ENCODE peak calls at places on chromosome X, in four cellular contexts. One of them, this sample, is unnamed.
A peak's percentile ranks its signal among the peaks of the same experiment; 100 is the strongest.

GRCh38 chrX:147803948-147804347 is 107.8 kb upstream of the FMR1 start:
- DNase-seq in tibial nerve: no peak
- DNase-seq in heart left ventricle: no peak
- DNase-seq in progenitor cell of endocrine pancreas: no peak
- DNase-seq in this sample: no peak

GRCh38 chrX:20267924-20268701 is 1.4 kb upstream of the RPS6KA3 start:
- DNase-seq in tibial nerve: peak; percentile 20
- DNase-seq in heart left ventricle: peak; percentile 67
- DNase-seq in progenitor cell of endocrine pancreas: peak; percentile 11
- DNase-seq in this sample: peak; percentile 24

GRCh38 chrX:15973299-15973698 is 118.7 kb upstream of the AP1S2 start:
- DNase-seq in tibial nerve: no peak
- DNase-seq in heart left ventricle: no peak
- DNase-seq in progenitor cell of endocrine pancreas: no peak
- DNase-seq in this sample: no peak

GRCh38 chrX:136086521-136086920 is 60.8 kb upstream of the FHL1 start:
- DNase-seq in tibial nerve: no peak
- DNase-seq in heart left ventricle: no peak
- DNase-seq in progenitor cell of endocrine pancreas: no peak
- DNase-seq in this sample: no peak

GRCh38 chrX:7088968-7089615 is 58.4 kb upstream of the STS start:
- DNase-seq in tibial nerve: no peak
- DNase-seq in heart left ventricle: no peak
- DNase-seq in progenitor cell of endocrine pancreas: peak; percentile 34
- DNase-seq in this sample: no peak

GRCh38 chrX:23840674-23841073 is 57.7 kb downstream of the SAT1 start:
- DNase-seq in tibial nerve: no peak
- DNase-seq in heart left ventricle: no peak
- DNase-seq in progenitor cell of endocrine pancreas: no peak
- DNase-seq in this sample: no peak

GRCh38 chrX:136147966-136148365 is 633 bp downstream of the FHL1 start:
- DNase-seq in tibial nerve: no peak
- DNase-seq in heart left ventricle: no peak
- DNase-seq in progenitor cell of endocrine pancreas: no peak
- DNase-seq in this sample: no peak

GRCh38 chrX:115372026-115372610 is 82.6 kb downstream of the LUZP4 start:
- DNase-seq in tibial nerve: no peak
- DNase-seq in heart left ventricle: no peak
- DNase-seq in progenitor cell of endocrine pancreas: no peak
- DNase-seq in this sample: no peak

GRCh38 chrX:20499763-20500162 is 233.1 kb upstream of the RPS6KA3 start:
- DNase-seq in tibial nerve: no peak
- DNase-seq in heart left ventricle: no peak
- DNase-seq in progenitor cell of endocrine pancreas: no peak
- DNase-seq in this sample: no peak

GRCh38 chrX:144722307-144722706 is 525.0 kb upstream of the SPANXN1 start:
- DNase-seq in tibial nerve: no peak
- DNase-seq in heart left ventricle: no peak
- DNase-seq in progenitor cell of endocrine pancreas: no peak
- DNase-seq in this sample: no peak
- TF ChIP-seq CTCF in tibial nerve: no peak
- TF ChIP-seq CTCF in heart left ventricle: no peak
- TF ChIP-seq CTCF in progenitor cell of endocrine pancreas: no peak
- TF ChIP-seq CTCF in this sample: no peak

GRCh38 chrX:45849261-45849660 is 648.6 kb upstream of the DIPK2B start:
- DNase-seq in tibial nerve: no peak
- DNase-seq in heart left ventricle: no peak
- DNase-seq in progenitor cell of endocrine pancreas: no peak
- DNase-seq in this sample: no peak
- TF ChIP-seq CTCF in tibial nerve: peak; percentile 29
- TF ChIP-seq CTCF in heart left ventricle: peak; percentile 31
- TF ChIP-seq CTCF in progenitor cell of endocrine pancreas: peak; percentile 36
- TF ChIP-seq CTCF in this sample: peak; percentile 11

GRCh38 chrX:114361076-114361475 is 222.8 kb upstream of the HTR2C start:
- DNase-seq in tibial nerve: no peak
- DNase-seq in heart left ventricle: no peak
- DNase-seq in progenitor cell of endocrine pancreas: no peak
- DNase-seq in this sample: no peak

GRCh38 chrX:114363346-114363745 is 220.5 kb upstream of the HTR2C start:
- DNase-seq in tibial nerve: no peak
- DNase-seq in heart left ventricle: no peak
- DNase-seq in progenitor cell of endocrine pancreas: no peak
- DNase-seq in this sample: no peak

DNA sequence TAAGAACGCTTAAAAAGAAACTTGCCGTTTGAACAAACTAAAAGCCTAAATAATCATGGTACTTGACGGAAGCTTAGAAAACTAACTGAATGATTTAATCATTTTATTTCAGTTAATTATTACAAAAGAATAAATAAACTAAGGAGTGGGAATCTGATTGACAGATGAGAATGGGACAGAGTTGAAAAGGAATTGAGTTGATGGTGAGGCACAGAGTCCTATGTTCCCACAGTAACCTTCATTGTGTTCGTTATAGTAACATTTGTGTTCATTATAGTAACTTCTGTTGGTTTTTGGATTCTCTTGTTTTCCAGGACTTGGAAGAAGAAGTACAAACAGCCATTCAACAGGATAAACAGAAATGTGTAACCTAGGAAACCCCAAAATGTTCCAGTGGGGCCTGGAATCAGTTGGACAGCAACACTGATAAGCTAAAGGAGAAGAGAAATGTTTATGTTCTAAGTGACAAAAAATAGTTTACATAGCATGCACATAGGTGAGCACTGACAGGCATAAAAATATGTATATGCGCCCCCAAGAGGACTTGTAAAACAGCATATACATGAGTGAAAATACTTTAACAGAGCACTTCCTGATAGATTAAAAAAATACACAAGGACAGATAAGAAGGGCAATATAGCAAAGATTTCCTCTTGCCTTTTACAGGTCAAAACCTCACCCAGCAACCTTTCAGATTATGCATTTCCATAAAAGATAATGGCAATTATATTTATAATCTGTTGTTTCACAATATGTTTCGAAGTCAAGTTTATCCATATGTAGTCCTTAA is 218.6 kb upstream of the HTR2C start:
- DNase-seq in tibial nerve: no peak
- DNase-seq in heart left ventricle: no peak
- DNase-seq in progenitor cell of endocrine pancreas: no peak
- DNase-seq in this sample: no peak
- TF ChIP-seq CTCF in tibial nerve: no peak
- TF ChIP-seq CTCF in heart left ventricle: no peak
- TF ChIP-seq CTCF in progenitor cell of endocrine pancreas: no peak
- TF ChIP-seq CTCF in this sample: no peak

DNA sequence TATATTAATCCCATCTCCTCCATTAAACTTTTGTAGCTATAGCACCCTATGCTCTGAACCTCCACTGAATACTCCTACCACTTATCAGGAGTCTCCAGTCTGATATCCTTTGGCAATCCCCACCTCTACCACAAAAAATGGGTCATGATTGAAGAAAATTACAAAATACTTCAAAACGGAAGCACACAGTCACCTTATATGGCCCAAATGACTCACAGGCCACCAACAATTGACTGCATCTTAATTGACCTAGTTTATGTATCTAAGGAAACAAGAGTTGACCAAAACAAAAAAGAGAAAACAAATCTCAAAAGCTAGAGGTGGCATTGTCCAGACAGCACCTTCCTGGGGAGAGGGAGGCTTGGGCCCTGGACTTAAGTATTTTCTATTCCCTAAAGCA is 120.0 kb upstream of the DIAPH2 start:
- DNase-seq in tibial nerve: no peak
- DNase-seq in heart left ventricle: no peak
- DNase-seq in progenitor cell of endocrine pancreas: no peak
- DNase-seq in this sample: no peak
- TF ChIP-seq CTCF in tibial nerve: no peak
- TF ChIP-seq CTCF in heart left ventricle: no peak
- TF ChIP-seq CTCF in progenitor cell of endocrine pancreas: no peak
- TF ChIP-seq CTCF in this sample: no peak

GRCh38 chrX:99078301-99078700 is 1331.8 kb downstream of the PCDH19 start:
- DNase-seq in tibial nerve: no peak
- DNase-seq in heart left ventricle: no peak
- DNase-seq in progenitor cell of endocrine pancreas: no peak
- DNase-seq in this sample: no peak

GRCh38 chrX:99077099-99077498 is 1333.0 kb downstream of the PCDH19 start:
- DNase-seq in tibial nerve: no peak
- DNase-seq in heart left ventricle: no peak
- DNase-seq in progenitor cell of endocrine pancreas: no peak
- DNase-seq in this sample: no peak
- TF ChIP-seq CTCF in tibial nerve: no peak
- TF ChIP-seq CTCF in heart left ventricle: no peak
- TF ChIP-seq CTCF in progenitor cell of endocrine pancreas: no peak
- TF ChIP-seq CTCF in this sample: no peak

DNA sequence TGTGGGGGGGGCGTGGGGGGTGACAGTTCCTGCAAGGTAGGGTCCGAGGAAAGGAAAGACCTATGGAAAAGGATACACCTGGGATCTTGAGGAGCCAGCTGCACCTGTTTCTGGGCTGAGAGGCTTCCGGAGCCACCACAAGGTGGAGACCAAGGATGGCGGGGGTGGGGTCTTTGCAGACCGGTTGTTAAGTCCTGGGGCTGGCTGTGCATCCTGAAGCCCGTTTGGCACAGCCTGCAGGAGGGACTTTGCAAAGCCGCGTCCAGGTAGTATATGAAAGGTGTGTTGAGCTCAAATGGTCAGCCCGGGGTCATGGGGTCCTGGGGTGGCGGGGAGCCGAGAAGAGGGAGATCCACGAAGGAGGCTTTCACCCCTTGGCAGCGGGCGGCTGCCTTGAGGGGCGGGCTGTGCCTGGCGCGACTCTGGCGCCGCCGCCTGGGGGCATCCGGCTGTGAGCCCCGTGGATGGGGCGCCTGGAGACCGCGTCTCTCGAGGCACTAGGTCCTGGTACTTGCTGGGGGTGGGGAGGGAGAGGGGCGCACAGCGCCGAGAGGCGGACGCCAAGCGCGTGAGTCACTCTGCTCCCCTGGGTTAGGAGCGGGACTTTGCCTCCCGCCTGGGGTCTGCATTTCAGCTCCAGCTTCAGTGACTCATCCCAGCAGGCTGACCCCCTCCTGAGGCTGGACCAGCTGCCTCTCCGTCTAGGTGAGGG is 58.2 kb upstream of the DYNLT3 start:
- DNase-seq in tibial nerve: no peak
- DNase-seq in heart left ventricle: no peak
- DNase-seq in progenitor cell of endocrine pancreas: peak; percentile 48
- DNase-seq in this sample: no peak
- TF ChIP-seq CTCF in tibial nerve: no peak
- TF ChIP-seq CTCF in heart left ventricle: no peak
- TF ChIP-seq CTCF in progenitor cell of endocrine pancreas: peak; percentile 52
- TF ChIP-seq CTCF in this sample: no peak

DNA sequence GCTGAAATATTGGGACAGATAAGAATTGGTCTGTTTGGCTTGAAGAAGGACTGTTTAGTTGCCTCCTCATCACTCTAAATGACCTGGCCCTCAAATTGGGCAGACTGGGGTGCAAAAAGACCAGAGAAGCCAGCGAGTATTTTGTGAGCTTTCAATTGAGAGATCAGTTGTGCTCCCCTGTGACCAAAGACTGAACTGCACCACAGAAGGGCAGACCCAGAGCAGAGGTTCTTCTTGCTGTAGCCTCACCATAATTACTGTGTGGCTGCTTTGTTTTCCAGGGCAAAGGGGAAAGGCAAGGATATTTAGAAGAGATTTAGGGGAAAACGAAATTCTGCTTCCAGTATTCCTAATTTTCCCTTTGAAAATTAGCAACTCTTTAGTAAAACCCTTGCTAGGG is 104.0 kb upstream of the MBNL3 start:
- DNase-seq in tibial nerve: no peak
- DNase-seq in heart left ventricle: no peak
- DNase-seq in progenitor cell of endocrine pancreas: no peak
- DNase-seq in this sample: no peak
- TF ChIP-seq CTCF in tibial nerve: peak; percentile 53
- TF ChIP-seq CTCF in heart left ventricle: peak; percentile 31
- TF ChIP-seq CTCF in progenitor cell of endocrine pancreas: peak; percentile 47
- TF ChIP-seq CTCF in this sample: no peak

GRCh38 chrX:17007134-17007768 is 60.8 kb downstream of the REPS2 start:
- DNase-seq in tibial nerve: no peak
- DNase-seq in heart left ventricle: no peak
- DNase-seq in progenitor cell of endocrine pancreas: no peak
- DNase-seq in this sample: no peak
- TF ChIP-seq CTCF in tibial nerve: no peak
- TF ChIP-seq CTCF in heart left ventricle: no peak
- TF ChIP-seq CTCF in progenitor cell of endocrine pancreas: peak; percentile 38
- TF ChIP-seq CTCF in this sample: no peak

DNA sequence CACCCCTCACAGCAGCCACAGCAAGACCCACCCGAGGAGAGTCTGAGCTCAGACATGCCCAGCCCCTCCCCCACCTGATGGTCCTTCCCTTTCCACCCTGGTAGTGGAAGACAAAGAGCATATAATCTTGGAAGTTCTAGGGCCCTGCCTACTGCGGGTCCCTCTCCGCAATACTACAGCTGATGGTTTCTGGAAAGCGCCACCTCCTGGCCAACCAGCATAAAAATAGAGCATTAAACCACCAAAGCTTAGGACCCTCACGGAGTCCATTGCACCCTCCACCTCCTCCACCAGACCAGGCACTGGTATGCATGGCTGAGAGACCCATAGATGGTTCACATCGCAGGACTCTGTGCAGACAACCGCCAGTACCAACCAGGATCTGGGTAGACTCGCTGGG is 78.2 kb downstream of the SH3BGRL start:
- DNase-seq in tibial nerve: no peak
- DNase-seq in heart left ventricle: no peak
- DNase-seq in progenitor cell of endocrine pancreas: no peak
- DNase-seq in this sample: no peak
- TF ChIP-seq CTCF in tibial nerve: no peak
- TF ChIP-seq CTCF in heart left ventricle: no peak
- TF ChIP-seq CTCF in progenitor cell of endocrine pancreas: no peak
- TF ChIP-seq CTCF in this sample: no peak

GRCh38 chrX:119574394-119575266 is at the start of gene UBE2A:
- DNase-seq in tibial nerve: peak; percentile 79
- DNase-seq in heart left ventricle: peak; percentile 93
- DNase-seq in progenitor cell of endocrine pancreas: peak; percentile 80
- DNase-seq in this sample: peak; percentile 83
- TF ChIP-seq CTCF in tibial nerve: peak; percentile 58
- TF ChIP-seq CTCF in heart left ventricle: peak; percentile 40
- TF ChIP-seq CTCF in progenitor cell of endocrine pancreas: peak; percentile 34
- TF ChIP-seq CTCF in this sample: no peak